ENCODE peak calls at places on chromosomes 13 and 19, in ten cellular contexts. One of them, this sample, is unnamed.

GRCh38 chr13:24357756-24358155 is 48.4 kb downstream of the C1QTNF9 start:
- DNase-seq in AG04450: no peak
- DNase-seq in iPS DF 6.9: no peak
- DNase-seq in cardiac muscle cell: no peak
- DNase-seq in HepG2: no peak
- DNase-seq in osteoblast: no peak
- DNase-seq in body of pancreas: no peak
- DNase-seq in lung: no peak
- DNase-seq in ascending aorta: no peak
- DNase-seq in astrocyte: no peak
- DNase-seq in this sample: no peak

GRCh38 chr13:69474286-69474685 is 633.3 kb upstream of the ATXN8OS start:
- DNase-seq in astrocyte: peak; percentile 16
- DNase-seq in body of pancreas: no peak
- DNase-seq in osteoblast: no peak
- DNase-seq in AG04450: no peak
- DNase-seq in HepG2: no peak
- DNase-seq in ascending aorta: no peak
- DNase-seq in lung: no peak
- DNase-seq in cardiac muscle cell: no peak
- DNase-seq in iPS DF 6.9: no peak
- DNase-seq in this sample: no peak

GRCh38 chr13:74253161-74253560 is 119.0 kb upstream of the KLF12 start:
- DNase-seq in AG04450: no peak
- DNase-seq in cardiac muscle cell: no peak
- DNase-seq in ascending aorta: no peak
- DNase-seq in iPS DF 6.9: no peak
- DNase-seq in lung: no peak
- DNase-seq in osteoblast: no peak
- DNase-seq in HepG2: no peak
- DNase-seq in astrocyte: no peak
- DNase-seq in body of pancreas: no peak
- DNase-seq in this sample: no peak

GRCh38 chr19:3381701-3382372 is 15.5 kb downstream of the NFIC start:
- DNase-seq in osteoblast: no peak
- DNase-seq in iPS DF 6.9: no peak
- DNase-seq in ascending aorta: no peak
- DNase-seq in astrocyte: no peak
- DNase-seq in lung: no peak
- DNase-seq in AG04450: no peak
- DNase-seq in body of pancreas: no peak
- DNase-seq in HepG2: no peak
- DNase-seq in cardiac muscle cell: no peak
- DNase-seq in this sample: no peak

GRCh38 chr19:5893907-5894703 is 9.5 kb downstream of the NDUFA11 start:
- DNase-seq in body of pancreas: no peak
- DNase-seq in lung: no peak
- DNase-seq in osteoblast: peak; percentile 81
- DNase-seq in iPS DF 6.9: no peak
- DNase-seq in AG04450: no peak
- DNase-seq in HepG2: no peak
- DNase-seq in astrocyte: no peak
- DNase-seq in cardiac muscle cell: no peak
- DNase-seq in ascending aorta: no peak
- DNase-seq in this sample: no peak

GRCh38 chr19:38141108-38141507 is 82.9 kb downstream of the DPF1 start:
- DNase-seq in body of pancreas: no peak
- DNase-seq in cardiac muscle cell: no peak
- DNase-seq in osteoblast: no peak
- DNase-seq in ascending aorta: no peak
- DNase-seq in iPS DF 6.9: no peak
- DNase-seq in astrocyte: no peak
- DNase-seq in AG04450: no peak
- DNase-seq in HepG2: no peak
- DNase-seq in lung: no peak
- DNase-seq in this sample: no peak

GRCh38 chr19:55358493-55358892 is 4.0 kb upstream of the COX6B2 start:
- DNase-seq in ascending aorta: no peak
- DNase-seq in HepG2: no peak
- DNase-seq in iPS DF 6.9: no peak
- DNase-seq in cardiac muscle cell: no peak
- DNase-seq in AG04450: no peak
- DNase-seq in body of pancreas: no peak
- DNase-seq in osteoblast: no peak
- DNase-seq in astrocyte: no peak
- DNase-seq in lung: no peak
- DNase-seq in this sample: no peak

GRCh38 chr19:19534556-19535265 is 3.4 kb upstream of the CILP2 start:
- DNase-seq in ascending aorta: no peak
- DNase-seq in iPS DF 6.9: no peak
- DNase-seq in lung: no peak
- DNase-seq in HepG2: no peak
- DNase-seq in astrocyte: no peak
- DNase-seq in osteoblast: peak; percentile 87
- DNase-seq in AG04450: no peak
- DNase-seq in cardiac muscle cell: no peak
- DNase-seq in body of pancreas: no peak
- DNase-seq in this sample: no peak

GRCh38 chr19:48424694-48425219 is 21.0 kb upstream of the GRWD1 start:
- DNase-seq in cardiac muscle cell: peak; percentile 72
- DNase-seq in body of pancreas: peak; percentile 8
- DNase-seq in ascending aorta: no peak
- DNase-seq in osteoblast: peak; percentile 95
- DNase-seq in astrocyte: peak; percentile 73
- DNase-seq in lung: no peak
- DNase-seq in HepG2: no peak
- DNase-seq in AG04450: no peak
- DNase-seq in iPS DF 6.9: no peak
- DNase-seq in this sample: peak; percentile 80

GRCh38 chr13:32722340-32722739 is 136.1 kb downstream of the PDS5B start:
- DNase-seq in astrocyte: no peak
- DNase-seq in osteoblast: no peak
- DNase-seq in HepG2: no peak
- DNase-seq in iPS DF 6.9: no peak
- DNase-seq in body of pancreas: no peak
- DNase-seq in ascending aorta: no peak
- DNase-seq in cardiac muscle cell: no peak
- DNase-seq in AG04450: no peak
- DNase-seq in lung: no peak
- DNase-seq in this sample: no peak

GRCh38 chr13:32723987-32724386 is 137.7 kb downstream of the PDS5B start:
- DNase-seq in cardiac muscle cell: no peak
- DNase-seq in osteoblast: no peak
- DNase-seq in ascending aorta: no peak
- DNase-seq in astrocyte: no peak
- DNase-seq in lung: no peak
- DNase-seq in AG04450: no peak
- DNase-seq in HepG2: no peak
- DNase-seq in body of pancreas: no peak
- DNase-seq in iPS DF 6.9: no peak
- DNase-seq in this sample: no peak

GRCh38 chr13:32728327-32728726 is 142.1 kb downstream of the PDS5B start:
- DNase-seq in astrocyte: no peak
- DNase-seq in lung: no peak
- DNase-seq in body of pancreas: no peak
- DNase-seq in iPS DF 6.9: no peak
- DNase-seq in osteoblast: no peak
- DNase-seq in ascending aorta: no peak
- DNase-seq in cardiac muscle cell: no peak
- DNase-seq in HepG2: no peak
- DNase-seq in AG04450: no peak
- DNase-seq in this sample: no peak

GRCh38 chr13:32731074-32731473 is 144.8 kb downstream of the PDS5B start:
- DNase-seq in iPS DF 6.9: no peak
- DNase-seq in cardiac muscle cell: no peak
- DNase-seq in HepG2: no peak
- DNase-seq in lung: no peak
- DNase-seq in osteoblast: no peak
- DNase-seq in body of pancreas: no peak
- DNase-seq in AG04450: no peak
- DNase-seq in astrocyte: no peak
- DNase-seq in ascending aorta: no peak
- DNase-seq in this sample: no peak

DNA sequence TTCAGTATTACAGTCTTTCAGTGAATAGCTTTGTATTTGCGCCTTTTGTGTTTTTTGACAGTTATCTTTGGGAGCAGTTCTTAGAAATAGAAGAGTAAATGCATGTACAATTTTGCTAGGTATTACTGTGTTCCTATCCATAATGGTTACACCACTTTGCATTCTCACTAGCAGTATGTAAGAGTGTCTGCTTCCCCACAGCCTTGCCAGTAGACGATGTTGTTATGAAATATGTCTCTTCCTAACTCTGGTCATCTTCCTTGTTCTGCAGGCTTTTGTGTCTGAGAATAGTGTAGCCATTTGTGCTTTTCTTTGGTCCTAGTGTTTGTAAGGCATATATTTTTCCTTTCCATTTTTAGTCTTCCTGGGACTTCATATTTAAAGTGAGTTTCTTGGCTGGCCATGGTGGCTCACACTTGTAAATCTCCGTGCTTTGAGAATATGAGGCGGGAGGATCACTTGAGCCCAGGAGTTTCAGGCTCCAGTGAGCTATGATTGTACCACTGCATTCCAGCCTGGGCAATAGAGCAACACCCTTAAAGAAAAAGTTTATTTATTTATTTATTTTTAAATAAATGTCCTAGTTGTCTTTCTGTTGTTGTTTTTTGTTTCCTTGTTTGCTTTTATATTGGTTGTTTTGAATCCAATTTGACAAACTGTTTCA is 140.3 kb downstream of the PDS5B start:
- DNase-seq in cardiac muscle cell: peak; percentile 27
- DNase-seq in osteoblast: no peak
- DNase-seq in iPS DF 6.9: no peak
- DNase-seq in lung: no peak
- DNase-seq in astrocyte: no peak
- DNase-seq in AG04450: no peak
- DNase-seq in body of pancreas: no peak
- DNase-seq in HepG2: no peak
- DNase-seq in ascending aorta: no peak
- DNase-seq in this sample: no peak
- H3K9me3 ChIP-seq in cardiac muscle cell: no peaks in the 10 kb centered on the region
- H3K9me3 ChIP-seq in osteoblast: no peaks in the 10 kb centered on the region
- H3K9me3 ChIP-seq in iPS DF 6.9: no peaks in the 10 kb centered on the region
- H3K9me3 ChIP-seq in lung: no peaks in the 10 kb centered on the region
- H3K9me3 ChIP-seq in astrocyte: no peaks in the 10 kb centered on the region
- H3K9me3 ChIP-seq in AG04450: peaks cover 2% of the 10 kb centered on the region
- H3K9me3 ChIP-seq in body of pancreas: no peaks in the 10 kb centered on the region
- H3K9me3 ChIP-seq in HepG2: no peaks in the 10 kb centered on the region
- H3K9me3 ChIP-seq in ascending aorta: no peaks in the 10 kb centered on the region
- H3K9me3 ChIP-seq in this sample: no peaks in the 10 kb centered on the region

DNA sequence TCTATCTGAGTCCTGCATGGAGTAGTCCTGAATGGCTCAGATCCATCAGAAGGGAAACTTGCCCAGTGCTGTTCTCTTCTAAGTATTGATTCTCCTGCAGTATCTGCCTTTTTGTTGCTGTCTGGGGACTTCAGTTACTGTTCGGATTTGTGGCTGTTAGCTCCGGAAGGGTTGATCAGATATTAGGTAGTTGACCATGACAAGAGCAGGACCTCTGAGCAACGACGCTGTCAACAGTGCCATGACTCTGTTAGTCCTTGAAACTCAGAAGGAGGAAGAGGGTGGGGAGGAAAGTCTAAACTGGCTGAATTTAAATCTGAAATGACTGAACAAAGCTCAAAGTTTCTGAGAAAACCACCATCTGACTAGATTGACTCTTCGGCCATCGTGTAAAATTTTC is 42.2 kb downstream of the CCNE1 start:
- DNase-seq in HepG2: no peak
- DNase-seq in astrocyte: no peak
- DNase-seq in cardiac muscle cell: no peak
- DNase-seq in iPS DF 6.9: no peak
- DNase-seq in AG04450: no peak
- DNase-seq in ascending aorta: no peak
- DNase-seq in body of pancreas: no peak
- DNase-seq in osteoblast: no peak
- DNase-seq in lung: no peak
- DNase-seq in this sample: no peak
- H3K9me3 ChIP-seq in HepG2: no peaks in the 10 kb centered on the region
- H3K9me3 ChIP-seq in astrocyte: no peaks in the 10 kb centered on the region
- H3K9me3 ChIP-seq in cardiac muscle cell: no peaks in the 10 kb centered on the region
- H3K9me3 ChIP-seq in iPS DF 6.9: no peaks in the 10 kb centered on the region
- H3K9me3 ChIP-seq in AG04450: no peaks in the 10 kb centered on the region
- H3K9me3 ChIP-seq in ascending aorta: no peaks in the 10 kb centered on the region
- H3K9me3 ChIP-seq in body of pancreas: no peaks in the 10 kb centered on the region
- H3K9me3 ChIP-seq in osteoblast: no peaks in the 10 kb centered on the region
- H3K9me3 ChIP-seq in lung: no peaks in the 10 kb centered on the region
- H3K9me3 ChIP-seq in this sample: no peaks in the 10 kb centered on the region

DNA sequence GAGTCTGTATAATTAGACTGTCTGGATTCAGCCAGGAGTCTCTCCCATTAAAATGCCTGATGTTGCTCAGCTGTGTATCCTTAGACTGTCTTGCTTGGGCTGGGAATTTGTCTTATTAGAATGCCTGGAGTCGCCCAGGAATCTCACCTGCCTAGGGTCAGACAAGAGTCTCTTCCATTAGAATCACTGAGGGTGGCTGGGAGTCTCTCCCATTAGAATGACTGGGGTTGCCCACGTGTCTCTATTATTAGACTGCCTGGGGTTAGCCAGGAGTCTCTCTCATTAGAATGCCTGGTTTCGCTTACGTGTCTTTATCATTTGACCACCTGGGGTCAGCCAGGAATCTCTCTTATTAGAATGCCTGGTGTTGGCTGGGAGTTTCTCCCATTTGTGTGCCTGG is 1450.0 kb downstream of the UQCRFS1 start:
- DNase-seq in lung: no peak
- DNase-seq in body of pancreas: no peak
- DNase-seq in HepG2: no peak
- DNase-seq in AG04450: no peak
- DNase-seq in iPS DF 6.9: no peak
- DNase-seq in osteoblast: no peak
- DNase-seq in ascending aorta: no peak
- DNase-seq in cardiac muscle cell: no peak
- DNase-seq in astrocyte: no peak
- DNase-seq in this sample: no peak
- H3K9me3 ChIP-seq in lung: peaks cover 45% of the 10 kb centered on the region
- H3K9me3 ChIP-seq in body of pancreas: no peaks in the 10 kb centered on the region
- H3K9me3 ChIP-seq in HepG2: peaks cover 100% of the 10 kb centered on the region
- H3K9me3 ChIP-seq in AG04450: peaks cover 42% of the 10 kb centered on the region
- H3K9me3 ChIP-seq in iPS DF 6.9: no peaks in the 10 kb centered on the region
- H3K9me3 ChIP-seq in osteoblast: no peaks in the 10 kb centered on the region
- H3K9me3 ChIP-seq in ascending aorta: peaks cover 75% of the 10 kb centered on the region
- H3K9me3 ChIP-seq in cardiac muscle cell: no peaks in the 10 kb centered on the region
- H3K9me3 ChIP-seq in astrocyte: no peaks in the 10 kb centered on the region
- H3K9me3 ChIP-seq in this sample: no peaks in the 10 kb centered on the region

DNA sequence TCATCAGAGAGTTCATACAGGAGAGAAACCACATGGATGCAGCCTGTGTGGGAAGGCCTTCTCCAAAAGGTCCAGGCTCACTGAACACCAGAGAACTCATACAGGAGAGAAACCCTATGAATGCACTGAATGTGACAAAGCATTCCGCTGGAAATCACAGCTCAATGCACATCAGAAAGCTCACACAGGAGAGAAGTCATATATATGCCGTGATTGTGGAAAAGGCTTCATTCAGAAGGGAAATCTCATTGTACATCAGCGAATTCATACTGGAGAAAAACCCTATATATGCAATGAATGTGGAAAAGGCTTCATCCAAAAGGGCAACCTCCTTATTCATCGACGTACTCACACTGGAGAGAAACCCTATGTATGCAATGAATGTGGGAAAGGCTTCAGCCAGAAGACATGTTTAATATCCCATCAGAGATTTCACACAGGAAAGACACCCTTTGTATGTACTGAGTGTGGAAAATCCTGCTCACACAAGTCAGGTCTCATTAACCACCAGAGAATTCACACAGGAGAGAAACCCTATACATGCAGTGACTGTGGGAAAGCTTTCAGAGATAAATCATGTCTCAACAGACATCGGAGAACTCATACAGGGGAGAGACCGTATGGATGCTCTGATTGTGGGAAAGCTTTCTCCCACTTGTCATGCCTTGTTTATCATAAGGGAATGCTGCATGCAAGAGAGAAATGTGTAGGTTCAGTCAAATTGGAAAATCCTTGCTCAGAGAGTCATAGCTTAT is 17.7 kb downstream of the ZNF613 start:
- DNase-seq in lung: no peak
- DNase-seq in iPS DF 6.9: no peak
- DNase-seq in AG04450: no peak
- DNase-seq in astrocyte: peak; percentile 3
- DNase-seq in body of pancreas: no peak
- DNase-seq in osteoblast: no peak
- DNase-seq in cardiac muscle cell: no peak
- DNase-seq in ascending aorta: no peak
- DNase-seq in HepG2: no peak
- DNase-seq in this sample: no peak
- H3K9me3 ChIP-seq in lung: peaks cover 50% of the 10 kb centered on the region
- H3K9me3 ChIP-seq in iPS DF 6.9: peaks cover 22% of the 10 kb centered on the region
- H3K9me3 ChIP-seq in AG04450: peaks cover 54% of the 10 kb centered on the region
- H3K9me3 ChIP-seq in astrocyte: peaks cover 74% of the 10 kb centered on the region
- H3K9me3 ChIP-seq in body of pancreas: peaks cover 4% of the 10 kb centered on the region
- H3K9me3 ChIP-seq in osteoblast: peaks cover 42% of the 10 kb centered on the region
- H3K9me3 ChIP-seq in cardiac muscle cell: peaks cover 18% of the 10 kb centered on the region
- H3K9me3 ChIP-seq in ascending aorta: peaks cover 87% of the 10 kb centered on the region
- H3K9me3 ChIP-seq in HepG2: peaks cover 96% of the 10 kb centered on the region
- H3K9me3 ChIP-seq in this sample: peaks cover 22% of the 10 kb centered on the region

This sample was measured in SJSA1.